ENCODE peak calls at places on chromosomes 16 and 17, in nine cellular contexts. T is heart left ventricle; U is CD8-positive, alpha-beta T cell; H is cardiac muscle cell; B is foreskin keratinocyte; M is MM.1S; F is GM23338; E is PC-3; Y is tibial nerve. J is an unnamed sample.

GRCh38 chr16:85399583-85400284 is 213.4 kb upstream of the GSE1 start:
- DNase-seq in E (no peak), M (no peak), U (no peak), Y (no peak), F (no peak), B (no peak), H (no peak), T (peak; percentile 6), J (no peak)

GRCh38 chr16:84484579-84485254 is 19.7 kb downstream of the MEAK7 start:
- DNase-seq in E (peak; percentile 49), Y (peak; percentile 48), H (peak; percentile 62), T (peak; percentile 53), B (no peak), F (peak; percentile 76), U (no peak), M (peak; percentile 8), J (no peak)

GRCh38 chr17:28404007-28404406 is 2.0 kb downstream of the SLC46A1 start:
- DNase-seq in M (no peak), T (no peak), H (no peak), F (no peak), U (no peak), Y (no peak), E (no peak), B (no peak), J (no peak)

GRCh38 chr17:44489581-44489980 is 13.6 kb downstream of the GPATCH8 start:
- DNase-seq in M (no peak), H (no peak), E (no peak), Y (no peak), U (no peak), T (no peak), F (no peak), B (no peak), J (no peak)

GRCh38 chr17:64641499-64641898 is 20.6 kb downstream of the SMURF2 start:
- DNase-seq in T (no peak), B (no peak), H (no peak), E (peak; percentile 68), F (no peak), U (no peak), Y (no peak), M (no peak), J (no peak)

GRCh38 chr17:28173801-28174200 is 131.3 kb downstream of the NLK start:
- DNase-seq in F (peak; percentile 30), B (no peak), E (no peak), Y (no peak), T (no peak), H (peak; percentile 55), U (no peak), M (no peak), J (no peak)

GRCh38 chr17:32161506-32162365 is 19.4 kb downstream of the RHOT1 start:
- DNase-seq in M (no peak), U (no peak), H (no peak), F (no peak), Y (no peak), B (peak; percentile 81), E (peak; percentile 59), T (no peak), J (peak; percentile 48)

GRCh38 chr17:50603340-50603739 is 31.3 kb upstream of the ABCC3 start:
- DNase-seq in H (no peak), B (no peak), E (no peak), F (peak; percentile 72), U (no peak), M (no peak), Y (no peak), T (no peak), J (no peak)

GRCh38 chr17:5020502-5021023 is 14.7 kb downstream of the SLC52A1 start:
- DNase-seq in Y (no peak), F (no peak), E (no peak), U (no peak), B (no peak), M (no peak), T (no peak), H (no peak), J (no peak)

GRCh38 chr17:44108440-44109311 is 14.8 kb downstream of the HDAC5 start:
- DNase-seq in U (no peak), T (peak; percentile 96), B (no peak), H (no peak), Y (peak; percentile 54), E (no peak), M (no peak), F (no peak), J (no peak)

GRCh38 chr16:62967606-62968005 is 931.4 kb upstream of the CDH8 start:
- DNase-seq in M (no peak), Y (no peak), U (no peak), T (no peak), B (peak; percentile 75), H (no peak), F (no peak), E (no peak), J (peak; percentile 63)
- H3K27ac ChIP-seq in M (no peak overlapping the region), Y (no peak overlapping the region), U (no peak overlapping the region), T (no peak overlapping the region), B (no peak overlapping the region), H (no peak overlapping the region), F (no peak overlapping the region), E (no peak overlapping the region), J (no peak overlapping the region)

GRCh38 chr16:8682551-8683259 is 8.3 kb downstream of the ABAT start:
- DNase-seq in E (no peak), U (no peak), H (no peak), T (no peak), M (no peak), F (no peak), Y (no peak), B (no peak), J (no peak)

GRCh38 chr16:8683640-8684039 is 9.2 kb downstream of the ABAT start:
- DNase-seq in B (no peak), H (no peak), Y (no peak), T (no peak), U (no peak), E (no peak), M (no peak), F (no peak), J (no peak)

GRCh38 chr16:8686879-8687278 is 12.5 kb downstream of the ABAT start:
- DNase-seq in M (no peak), U (no peak), B (peak; percentile 13), F (no peak), T (no peak), E (no peak), H (no peak), Y (no peak), J (no peak)

GRCh38 chr16:8686031-8686621 is 11.7 kb downstream of the ABAT start:
- DNase-seq in U (no peak), T (peak; percentile 62), B (peak; percentile 13), F (no peak), H (peak; percentile 63), M (no peak), Y (no peak), E (peak; percentile 32), J (no peak)

DNA sequence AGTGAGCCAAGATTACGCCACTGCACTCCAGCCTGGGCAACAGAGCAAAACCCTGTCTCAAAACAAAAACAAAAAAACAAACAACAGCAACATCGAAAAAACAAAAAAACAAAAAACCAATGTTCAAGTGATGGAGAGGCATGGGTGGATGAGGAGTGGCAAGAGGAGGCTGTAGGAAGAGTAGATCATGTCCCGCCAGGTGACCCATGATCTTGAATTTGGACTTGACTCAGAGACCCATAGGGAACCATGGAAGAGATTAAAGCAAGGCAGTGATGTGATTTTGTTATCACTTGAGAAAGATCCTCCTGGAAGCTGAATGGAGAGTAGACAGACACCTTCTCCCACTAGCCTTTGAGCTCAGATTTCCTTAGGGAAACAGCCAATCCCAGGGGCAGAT is 11.2 kb downstream of the ABAT start:
- DNase-seq in F (no peak), B (no peak), E (no peak), M (no peak), T (no peak), H (no peak), Y (no peak), U (no peak), J (no peak)
- H3K27ac ChIP-seq in F (no peak overlapping the region), B (no peak overlapping the region), E (no peak overlapping the region), M (no peak overlapping the region), T (peak overlapping the region; percentile 62), H (peak overlapping the region; percentile 48), Y (no peak overlapping the region), U (no peak overlapping the region), J (peak overlapping the region; percentile 31)

GRCh38 chr16:70614208-70614951 is 32.0 kb upstream of the IL34 start:
- DNase-seq in E (no peak), Y (no peak), M (no peak), F (no peak), U (no peak), T (no peak), B (no peak), H (no peak), J (no peak)
- H3K27ac ChIP-seq in E (no peak overlapping the region), Y (no peak overlapping the region), M (no peak overlapping the region), F (peak overlapping the region; percentile 83), U (no peak overlapping the region), T (no peak overlapping the region), B (no peak overlapping the region), H (no peak overlapping the region), J (no peak overlapping the region)

GRCh38 chr16:57039148-57039812 is 49.9 kb downstream of the NLRC5 start:
- DNase-seq in F (no peak), M (peak; percentile 65), E (no peak), U (no peak), B (no peak), H (no peak), Y (no peak), T (no peak), J (no peak)

GRCh38 chr16:57038151-57038550 is 48.8 kb downstream of the NLRC5 start:
- DNase-seq in M (no peak), H (no peak), U (no peak), Y (no peak), T (no peak), B (no peak), F (no peak), E (no peak), J (no peak)

GRCh38 chr16:57042157-57043111 is 49.9 kb upstream of the CPNE2 start:
- DNase-seq in H (no peak), Y (no peak), E (no peak), F (no peak), U (no peak), M (peak; percentile 86), T (no peak), B (peak; percentile 83), J (peak; percentile 79)

GRCh38 chr16:57043248-57043647 is 49.1 kb upstream of the CPNE2 start:
- DNase-seq in F (no peak), M (no peak), H (no peak), T (no peak), B (no peak), U (no peak), E (no peak), Y (no peak), J (no peak)

DNA sequence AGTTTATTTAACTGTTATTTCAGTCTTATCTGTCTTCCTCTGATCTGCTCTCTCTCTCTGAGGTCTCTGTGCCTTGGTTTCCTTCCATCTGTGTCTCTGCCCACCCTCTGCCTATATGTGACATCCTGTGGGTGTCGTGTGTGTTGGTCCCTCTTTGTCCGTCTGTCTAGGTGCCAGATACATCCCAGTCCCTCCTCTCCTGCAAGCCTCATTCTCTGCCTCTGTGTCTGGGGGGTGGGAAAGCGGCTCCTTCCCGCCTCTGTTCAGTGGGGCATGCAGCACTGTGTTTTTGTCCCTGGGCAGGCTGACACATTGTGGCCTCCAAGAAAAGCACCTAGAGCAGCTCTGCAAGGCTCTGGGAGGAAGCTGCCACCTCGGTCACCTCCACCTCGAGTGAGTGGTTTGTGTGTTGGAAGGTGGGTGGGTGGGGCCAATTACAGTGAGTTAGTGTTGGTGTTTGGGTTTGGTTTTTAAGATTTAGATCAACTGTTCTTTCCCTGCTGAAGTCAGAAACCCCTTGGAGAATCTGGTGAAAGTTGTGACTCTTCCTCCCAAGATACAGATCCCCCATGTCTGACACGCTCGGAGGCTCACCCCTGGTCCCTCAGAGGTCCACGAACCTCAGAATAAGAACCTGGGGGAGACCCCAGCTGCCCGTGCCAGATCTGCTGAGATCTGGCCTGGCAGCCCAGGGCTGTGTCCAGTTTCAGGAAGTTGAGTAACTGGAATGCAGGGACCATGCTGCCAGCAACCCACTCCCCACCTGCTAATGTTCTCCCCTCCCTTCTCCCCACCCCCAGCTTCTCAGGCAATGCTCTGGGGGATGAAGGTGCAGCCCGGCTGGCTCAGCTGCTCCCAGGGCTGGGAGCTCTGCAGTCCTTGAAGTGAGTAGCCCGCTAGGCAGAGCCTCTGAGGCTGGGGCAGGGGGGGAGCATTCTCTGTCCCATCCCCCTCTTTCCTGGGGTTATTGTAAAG is 50.9 kb upstream of the CPNE2 start:
- DNase-seq in H (no peak), U (peak; percentile 64), F (no peak), Y (no peak), E (no peak), B (no peak), T (no peak), M (peak; percentile 61), J (no peak)
- H3K27ac ChIP-seq in H (no peak overlapping the region), U (peak overlapping the region; percentile 53), F (no peak overlapping the region), Y (no peak overlapping the region), E (no peak overlapping the region), B (peak overlapping the region; percentile 27), T (no peak overlapping the region), M (peak overlapping the region; percentile 75), J (peak overlapping the region; percentile 50)